ENCODE peak calls at places on chromosome 1, in four cellular contexts. Y is tibial artery, Q is mesenchymal stem cell, S is GM23248. X is an unnamed sample. For H3K27me3, the result is how much of the 10 kb centered on the place peaks cover.

GRCh38 chr1:59560807-59561450 is 253.8 kb upstream of the HOOK1 start:
- DNase-seq in Y (no peak), Q (no peak), S (no peak), X (no peak)

GRCh38 chr1:201715801-201716741 is 112.9 kb upstream of the IPO9 start:
- DNase-seq in S (peak), Y (peak), Q (peak), X (no peak)

GRCh38 chr1:206736878-206737728 is 33.5 kb upstream of the IL19 start:
- DNase-seq in S (no peak), Y (no peak), Q (no peak), X (no peak)

GRCh38 chr1:77874804-77875445 is 13.5 kb upstream of the NEXN start:
- DNase-seq in S (peak), Y (no peak), Q (peak), X (peak)

GRCh38 chr1:173717238-173717637 is 2.5 kb downstream of the KLHL20 start:
- DNase-seq in Y (no peak), S (peak), Q (no peak), X (no peak)

GRCh38 chr1:19934336-19934735 is 10.9 kb upstream of the PLA2G2E start:
- DNase-seq in Q (no peak), S (no peak), Y (no peak), X (no peak)

GRCh38 chr1:200866521-200866920 is 6.3 kb upstream of the GPR25 start:
- DNase-seq in Q (no peak), S (peak), Y (no peak), X (no peak)

GRCh38 chr1:89023026-89023425 is 360 bp upstream of the GBP3 start:
- DNase-seq in Q (no peak), Y (no peak), S (no peak), X (no peak)

GRCh38 chr1:37999434-38000232 is 5.7 kb downstream of the FHL3 start:
- DNase-seq in Y (peak), Q (peak), S (peak), X (peak)

GRCh38 chr1:92887465-92887864 is 55.6 kb downstream of the RPL5 start:
- DNase-seq in Q (no peak), Y (no peak), S (no peak), X (no peak)

GRCh38 chr1:153611356-153611755 is 1.6 kb downstream of the S100A16 start:
- DNase-seq in Q (no peak), S (peak), Y (no peak), X (no peak)

GRCh38 chr1:167728818-167729410 is 7.1 kb downstream of the MPZL1 start:
- DNase-seq in S (no peak), Q (peak), Y (no peak), X (no peak)

GRCh38 chr1:10106241-10106640 is 73.5 kb downstream of the UBE4B start:
- DNase-seq in Y (no peak), Q (no peak), S (no peak), X (no peak)

DNA sequence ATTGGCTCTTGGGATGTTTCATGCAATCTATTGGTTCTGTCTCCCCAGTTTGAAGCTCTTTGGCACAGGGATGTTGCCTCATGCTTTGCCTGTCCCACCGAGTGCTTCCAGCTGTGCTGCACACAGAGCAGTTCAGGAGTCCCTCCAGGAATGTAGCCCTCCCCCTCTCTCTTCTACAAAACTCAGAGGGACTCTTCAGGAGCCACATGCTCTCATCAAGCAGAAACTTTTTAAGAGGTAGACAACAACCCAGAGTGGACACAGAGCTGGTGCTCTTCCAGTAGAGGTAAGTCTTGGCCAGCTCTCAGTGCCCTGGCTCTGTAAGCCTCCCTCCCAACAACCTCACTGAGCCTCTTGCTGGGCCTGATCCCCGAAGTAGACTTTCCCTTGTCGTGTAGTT is 11.6 kb upstream of the ZNF697 start:
- DNase-seq in Y (no peak), Q (peak), S (no peak), X (no peak)
- H3K27me3 ChIP-seq in Y (under half), Q (under half), S (under half), X (under half)

GRCh38 chr1:35120458-35121133 is 41.4 kb downstream of the ZMYM1 start:
- DNase-seq in Y (no peak), S (peak), Q (no peak), X (peak)
- H3K4me3 ChIP-seq in Y (peak), S (peak), Q (peak), X (peak)

DNA sequence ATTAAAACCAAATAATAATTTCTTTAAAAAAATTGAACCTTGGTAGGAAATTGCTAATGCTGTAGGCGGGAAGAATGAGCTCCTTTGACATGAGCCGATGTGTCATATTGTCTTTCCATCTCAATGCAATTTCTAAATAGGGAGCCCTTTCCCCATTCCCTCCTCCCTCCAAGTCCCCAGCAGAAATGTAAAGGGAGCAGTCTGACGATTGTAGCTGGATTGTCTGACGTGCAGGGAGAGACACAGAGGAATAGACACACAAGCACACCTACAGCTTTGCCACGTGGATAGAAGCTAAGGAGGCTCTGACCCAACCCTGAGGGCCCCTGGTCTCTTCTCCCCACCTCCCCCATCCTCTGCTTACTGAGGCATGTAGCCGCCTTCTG is 3.6 kb upstream of the SYT6 start:
- DNase-seq in Q (no peak), S (no peak), Y (no peak), X (no peak)
- H3K27me3 ChIP-seq in Q (half or more), S (half or more), Y (under half), X (half or more)

GRCh38 chr1:220221670-220222069 is 50.6 kb downstream of the RAB3GAP2 start:
- DNase-seq in S (no peak), Y (no peak), Q (no peak), X (no peak)
- H3K4me3 ChIP-seq in S (no peak), Y (no peak), Q (no peak), X (no peak)

GRCh38 chr1:149995927-149996326 is 14.6 kb downstream of the OTUD7B start:
- DNase-seq in S (peak), Y (no peak), Q (no peak), X (no peak)
- H3K27me3 ChIP-seq in S (under half), Y (under half), Q (under half), X (under half)

GRCh38 chr1:114668373-114668772 is 1.5 kb downstream of the DENND2C start:
- DNase-seq in Q (no peak), Y (no peak), S (no peak), X (no peak)
- H3K4me3 ChIP-seq in Q (peak), Y (no peak), S (peak), X (no peak)

GRCh38 chr1:169860187-169860586 is 33.5 kb downstream of the SCYL3 start:
- DNase-seq in Y (no peak), Q (no peak), S (no peak), X (no peak)
- H3K27me3 ChIP-seq in Y (under half), Q (under half), S (under half), X (under half)

DNA sequence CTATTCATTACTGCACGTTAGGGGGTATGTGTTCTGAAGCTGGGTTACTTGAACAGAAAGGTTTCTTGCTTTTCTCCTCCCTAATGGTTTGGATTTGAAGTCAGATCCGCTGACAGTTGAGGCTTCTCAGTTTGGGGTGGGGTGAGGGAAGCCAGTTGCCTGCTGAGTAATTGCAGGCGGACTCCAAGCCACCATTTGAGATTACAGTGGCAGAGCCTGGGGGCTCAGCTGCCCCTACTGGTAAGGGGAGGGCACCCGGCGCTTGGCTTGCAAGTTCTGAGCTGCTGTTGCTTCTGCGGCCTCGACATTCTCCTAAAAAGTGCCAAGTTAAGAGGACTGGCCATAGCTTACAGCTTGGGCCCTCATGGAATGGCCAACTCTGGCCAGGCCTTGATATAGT is 2.0 kb downstream of the GRHL3 start:
- DNase-seq in Y (no peak), Q (no peak), S (no peak), X (no peak)
- H3K4me3 ChIP-seq in Y (peak), Q (no peak), S (no peak), X (no peak)

GRCh38 chr1:42085596-42085995 is 67.6 kb upstream of the GUCA2B start:
- DNase-seq in Q (peak), S (peak), Y (no peak), X (no peak)

DNA sequence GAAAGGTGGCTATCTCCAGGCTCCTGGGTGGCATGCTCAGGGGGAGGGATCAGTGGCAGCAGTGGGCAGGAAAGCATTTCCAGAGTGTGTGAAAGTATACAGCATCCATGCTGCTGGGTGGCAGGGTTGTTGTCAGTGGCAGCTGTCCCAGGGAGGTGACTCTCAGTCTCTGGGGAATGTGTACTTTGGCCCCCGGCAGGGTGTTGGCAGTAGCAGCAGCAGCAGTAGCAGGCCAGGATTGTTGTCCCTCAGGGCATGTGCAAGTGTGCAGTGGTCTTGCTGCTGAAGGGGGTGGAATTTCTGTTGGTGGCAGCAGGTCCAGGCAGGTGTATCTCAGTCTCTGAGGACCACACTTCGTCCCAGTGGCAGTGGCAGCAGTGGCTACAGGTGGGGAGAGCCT is 71.7 kb upstream of the GUCA2B start:
- DNase-seq in Y (no peak), S (no peak), Q (no peak), X (peak)
- H3K27me3 ChIP-seq in Y (under half), S (under half), Q (under half), X (under half)

X was measured in MG63.